ENCODE peak calls at places on chromosomes 11 and 22, in eight cellular contexts. J, Z, R, Q, D, W, Y and V are unnamed samples.

GRCh38 chr22:37428649-37429586 is 1.6 kb upstream of the ELFN2 start:
- DNase-seq in Q (peak), R (no peak), W (no peak), Y (peak), Z (peak), D (peak), J (peak), V (peak)

GRCh38 chr11:22076215-22076930 is 116.5 kb upstream of the ANO5 start:
- DNase-seq in W (no peak), Q (no peak), Z (no peak), J (no peak), R (no peak), Y (no peak), D (no peak), V (no peak)

GRCh38 chr11:20618083-20618482 is 18.7 kb downstream of the SLC6A5 start:
- DNase-seq in R (no peak), W (no peak), Q (no peak), Y (no peak), D (no peak), Z (no peak), J (no peak), V (no peak)

GRCh38 chr11:36015806-36016205 is 71.9 kb downstream of the LDLRAD3 start:
- DNase-seq in W (peak), Y (no peak), Z (no peak), Q (no peak), D (no peak), J (no peak), R (no peak), V (no peak)

GRCh38 chr11:94583885-94584500 is 16.8 kb downstream of the PIWIL4 start:
- DNase-seq in J (peak), Z (no peak), W (no peak), R (no peak), D (no peak), Q (no peak), Y (peak), V (no peak)

GRCh38 chr22:44331881-44332714 is 19.3 kb upstream of the SHISAL1 start:
- DNase-seq in Y (peak), J (no peak), R (peak), D (no peak), W (no peak), Q (no peak), Z (peak), V (peak)

GRCh38 chr11:74506823-74507222 is 13.3 kb upstream of the LIPT2 start:
- DNase-seq in W (no peak), Y (peak), Z (no peak), D (no peak), Q (no peak), J (peak), R (no peak), V (no peak)

GRCh38 chr22:31637938-31638618 is 23.9 kb downstream of the PISD start:
- DNase-seq in D (no peak), W (no peak), J (no peak), Z (no peak), Q (no peak), Y (peak), R (no peak), V (no peak)

GRCh38 chr22:39224550-39224949 is 20.2 kb downstream of the PDGFB start:
- DNase-seq in R (no peak), W (no peak), Q (no peak), D (no peak), Y (no peak), J (no peak), Z (no peak), V (no peak)

GRCh38 chr22:39090426-39091064 is 6.5 kb upstream of the APOBEC3H start:
- DNase-seq in W (no peak), Y (peak), Q (no peak), D (peak), J (no peak), R (no peak), Z (no peak), V (no peak)

GRCh38 chr11:120208012-120208441 is 2.8 kb upstream of the OAF start:
- DNase-seq in W (no peak), R (no peak), Z (no peak), D (no peak), Y (no peak), J (peak), Q (no peak), V (no peak)

GRCh38 chr11:5153574-5154431 is 754 bp downstream of the OR52A1 start:
- DNase-seq in W (no peak), Y (no peak), Z (no peak), J (no peak), Q (no peak), R (no peak), D (no peak), V (no peak)

GRCh38 chr11:65430406-65431217 is 8.0 kb downstream of the NEAT1 start:
- DNase-seq in W (no peak), Z (no peak), D (no peak), R (no peak), Q (no peak), Y (peak), J (peak), V (peak)

GRCh38 chr11:3152471-3153110 is 12.5 kb downstream of the OSBPL5 start:
- DNase-seq in J (peak), D (no peak), Q (no peak), Z (no peak), Y (no peak), W (no peak), R (no peak), V (no peak)

GRCh38 chr11:94312339-94312738 is 8.0 kb downstream of the IZUMO1R start:
- DNase-seq in Y (no peak), R (no peak), W (no peak), D (no peak), J (no peak), Q (no peak), Z (no peak), V (no peak)

GRCh38 chr11:88231894-88232482 is 56.7 kb upstream of the RAB38 start:
- DNase-seq in W (no peak), J (peak), R (peak), Y (peak), Z (peak), D (no peak), Q (no peak), V (peak)

GRCh38 chr11:79101736-79102135 is 339.1 kb downstream of the TENM4 start:
- DNase-seq in Y (no peak), J (no peak), Q (no peak), W (no peak), Z (no peak), D (no peak), R (no peak), V (no peak)

GRCh38 chr11:57251491-57252104 is 14.5 kb upstream of the APLNR start:
- DNase-seq in D (no peak), Q (no peak), Z (no peak), W (no peak), Y (peak), R (no peak), J (peak), V (no peak)

GRCh38 chr11:61716478-61717285 is 35.8 kb upstream of the MYRF start:
- DNase-seq in Z (no peak), W (no peak), R (no peak), J (no peak), Q (no peak), D (no peak), Y (no peak), V (no peak)

GRCh38 chr11:19370100-19370861 is 129.5 kb upstream of the E2F8 start:
- DNase-seq in W (peak), J (peak), Z (no peak), R (no peak), Y (peak), D (no peak), Q (no peak), V (peak)

GRCh38 chr22:20204821-20205220 is 54.0 kb upstream of the CCDC188 start:
- DNase-seq in W (no peak), D (no peak), Q (no peak), Z (peak), J (no peak), Y (no peak), R (no peak), V (no peak)

GRCh38 chr22:35540600-35541253 is at the start of gene RASD2:
- DNase-seq in Y (peak), R (peak), J (no peak), D (peak), Z (peak), Q (peak), W (no peak), V (peak)

GRCh38 chr11:45828996-45829395 is 18.3 kb upstream of the CRY2 start:
- DNase-seq in Z (no peak), D (no peak), J (no peak), Q (no peak), Y (no peak), W (no peak), R (no peak), V (no peak)

GRCh38 chr11:35099278-35100018 is 39.5 kb upstream of the CD44 start:
- DNase-seq in D (no peak), Y (peak), Z (no peak), Q (no peak), R (no peak), W (no peak), J (peak), V (peak)

GRCh38 chr22:35135165-35135564 is 69.2 kb downstream of the ISX start:
- DNase-seq in Q (no peak), J (no peak), Y (no peak), D (no peak), R (no peak), Z (no peak), W (no peak), V (no peak)

GRCh38 chr11:100240051-100240450 is 447.0 kb upstream of the ARHGAP42 start:
- DNase-seq in Y (no peak), W (no peak), Z (no peak), J (no peak), Q (no peak), D (no peak), R (peak), V (no peak)

GRCh38 chr11:61814958-61815789 is 1.6 kb downstream of the FADS1 start:
- DNase-seq in W (peak), R (peak), Z (peak), Q (peak), D (no peak), J (peak), Y (peak), V (peak)